ENCODE peak calls at places on chromosome 13, in seven cellular contexts. J, F, M, L, O, U and Y are unnamed samples.

GRCh38 chr13:113183450-113184129 is 24.9 kb downstream of the PCID2 start:
- DNase-seq in J (no peak), F (no peak), M (peak; percentile 43), L (no peak), O (no peak), U (no peak), Y (no peak)

GRCh38 chr13:19663416-19663979 is 30.0 kb downstream of the MPHOSPH8 start:
- DNase-seq in J (no peak), F (no peak), M (no peak), L (no peak), O (no peak), U (no peak), Y (no peak)

GRCh38 chr13:33610471-33611015 is 207.4 kb upstream of the RFC3 start:
- DNase-seq in J (peak; percentile 39), F (peak; percentile 46), M (no peak), L (no peak), O (no peak), U (peak; percentile 85), Y (no peak)

GRCh38 chr13:32048816-32049215 is 17.2 kb downstream of the FRY start:
- DNase-seq in J (no peak), F (peak; percentile 77), M (no peak), L (no peak), O (no peak), U (no peak), Y (no peak)

GRCh38 chr13:112446347-112446861 is 70.2 kb downstream of the SPACA7 start:
- DNase-seq in J (no peak), F (peak; percentile 16), M (no peak), L (no peak), O (no peak), U (no peak), Y (no peak)

GRCh38 chr13:48653074-48654054 is at the start of gene CYSLTR2:
- DNase-seq in J (no peak), F (peak; percentile 11), M (peak; percentile 34), L (no peak), O (peak; percentile 9), U (no peak), Y (no peak)

GRCh38 chr13:52845334-52845761 is 3.1 kb downstream of the PCDH8 start:
- DNase-seq in J (no peak), F (peak; percentile 9), M (no peak), L (peak; percentile 34), O (peak; percentile 47), U (no peak), Y (no peak)

GRCh38 chr13:101627556-101627943 is 175.1 kb downstream of the ITGBL1 start:
- DNase-seq in J (no peak), F (no peak), M (no peak), L (no peak), O (no peak), U (no peak), Y (no peak)

GRCh38 chr13:99004931-99005330 is 27.1 kb upstream of the DOCK9 start:
- DNase-seq in J (no peak), F (no peak), M (no peak), L (no peak), O (no peak), U (no peak), Y (no peak)

GRCh38 chr13:98838776-98839175 is 86.3 kb upstream of the SLC15A1 start:
- DNase-seq in J (no peak), F (no peak), M (no peak), L (no peak), O (no peak), U (no peak), Y (no peak)

GRCh38 chr13:27967203-27967735 is 1.8 kb downstream of the CDX2 start:
- DNase-seq in J (no peak), F (peak; percentile 72), M (no peak), L (no peak), O (no peak), U (no peak), Y (peak; percentile 42)

GRCh38 chr13:31209172-31209818 is 9.5 kb downstream of the B3GLCT start:
- DNase-seq in J (peak; percentile 78), F (no peak), M (no peak), L (no peak), O (peak; percentile 79), U (no peak), Y (no peak)

GRCh38 chr13:33183431-33184130 is 102.0 kb downstream of the STARD13 start:
- DNase-seq in J (no peak), F (no peak), M (peak; percentile 71), L (no peak), O (no peak), U (no peak), Y (no peak)

GRCh38 chr13:32837307-32837972 is 178.8 kb upstream of the KL start:
- DNase-seq in J (no peak), F (no peak), M (no peak), L (no peak), O (no peak), U (no peak), Y (no peak)

GRCh38 chr13:35388979-35389378 is 87.5 kb downstream of the MAB21L1 start:
- DNase-seq in J (no peak), F (no peak), M (peak; percentile 6), L (no peak), O (no peak), U (no peak), Y (no peak)

GRCh38 chr13:106513608-106514007 is 21.9 kb downstream of the EFNB2 start:
- DNase-seq in J (no peak), F (no peak), M (no peak), L (no peak), O (no peak), U (no peak), Y (no peak)

GRCh38 chr13:93755341-93755740 is 528.7 kb downstream of the GPC6 start:
- DNase-seq in J (no peak), F (no peak), M (no peak), L (no peak), O (no peak), U (no peak), Y (no peak)

GRCh38 chr13:43587376-43587775 is 199.4 kb downstream of the ENOX1 start:
- DNase-seq in J (no peak), F (no peak), M (no peak), L (no peak), O (no peak), U (no peak), Y (no peak)

GRCh38 chr13:105914637-105915036 is 620.8 kb downstream of the EFNB2 start:
- DNase-seq in J (no peak), F (no peak), M (peak; percentile 70), L (no peak), O (peak; percentile 42), U (no peak), Y (no peak)

GRCh38 chr13:98650376-98651107 is 73.6 kb upstream of the STK24 start:
- DNase-seq in J (no peak), F (peak; percentile 21), M (no peak), L (no peak), O (no peak), U (peak; percentile 37), Y (no peak)

GRCh38 chr13:20119960-20120359 is 40.9 kb downstream of the GJA3 start:
- DNase-seq in J (no peak), F (no peak), M (no peak), L (no peak), O (no peak), U (no peak), Y (no peak)

GRCh38 chr13:64709079-64709478 is 2521.1 kb downstream of the PCDH9 start:
- DNase-seq in J (no peak), F (no peak), M (no peak), L (no peak), O (no peak), U (no peak), Y (no peak)

GRCh38 chr13:110713981-110714797 is 689 bp downstream of the ING1 start:
- DNase-seq in J (peak; percentile 67), F (peak; percentile 79), M (peak; percentile 40), L (peak; percentile 35), O (peak; percentile 70), U (peak; percentile 63), Y (peak; percentile 70)

GRCh38 chr13:83232626-83233025 is 649.6 kb downstream of the SLITRK1 start:
- DNase-seq in J (no peak), F (no peak), M (no peak), L (no peak), O (no peak), U (no peak), Y (no peak)

GRCh38 chr13:113383089-113383488 is 19.2 kb upstream of the GRTP1 start:
- DNase-seq in J (no peak), F (no peak), M (no peak), L (no peak), O (no peak), U (no peak), Y (no peak)

GRCh38 chr13:72221276-72221962 is 354.4 kb upstream of the DACH1 start:
- DNase-seq in J (peak; percentile 57), F (peak; percentile 48), M (no peak), L (no peak), O (peak; percentile 22), U (peak; percentile 17), Y (peak; percentile 6)
- TF ChIP-seq CTCF in J (no peak), F (peak; percentile 92), M (peak; percentile 92), L (peak; percentile 72), O (peak; percentile 32), U (peak; percentile 42), Y (peak; percentile 33)

DNA sequence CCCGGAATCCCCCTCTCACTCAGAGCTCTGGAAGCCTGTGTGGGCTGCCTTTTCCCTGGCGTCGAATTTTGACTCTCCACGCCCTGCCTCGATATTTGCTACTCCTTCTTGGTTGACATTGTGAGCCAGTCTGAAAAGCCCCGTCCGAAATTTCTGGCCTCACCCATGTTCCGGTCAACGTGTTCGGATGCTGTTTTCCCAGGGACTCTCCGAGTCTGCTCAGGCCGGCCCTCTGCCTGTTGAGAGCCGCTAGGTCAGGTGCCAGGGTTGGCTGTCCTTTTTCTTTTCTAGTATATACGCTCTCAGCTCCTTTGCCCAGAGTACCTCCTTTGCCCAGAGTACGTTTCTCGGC is 6.8 kb upstream of the DGKH start:
- DNase-seq in J (peak; percentile 72), F (peak; percentile 5), M (peak; percentile 70), L (peak; percentile 37), O (peak; percentile 73), U (peak; percentile 56), Y (peak; percentile 81)
- TF ChIP-seq CTCF in J (no peak), F (no peak), M (peak; percentile 80), L (peak; percentile 51), O (peak; percentile 66), U (peak; percentile 47), Y (peak; percentile 36)

DNA sequence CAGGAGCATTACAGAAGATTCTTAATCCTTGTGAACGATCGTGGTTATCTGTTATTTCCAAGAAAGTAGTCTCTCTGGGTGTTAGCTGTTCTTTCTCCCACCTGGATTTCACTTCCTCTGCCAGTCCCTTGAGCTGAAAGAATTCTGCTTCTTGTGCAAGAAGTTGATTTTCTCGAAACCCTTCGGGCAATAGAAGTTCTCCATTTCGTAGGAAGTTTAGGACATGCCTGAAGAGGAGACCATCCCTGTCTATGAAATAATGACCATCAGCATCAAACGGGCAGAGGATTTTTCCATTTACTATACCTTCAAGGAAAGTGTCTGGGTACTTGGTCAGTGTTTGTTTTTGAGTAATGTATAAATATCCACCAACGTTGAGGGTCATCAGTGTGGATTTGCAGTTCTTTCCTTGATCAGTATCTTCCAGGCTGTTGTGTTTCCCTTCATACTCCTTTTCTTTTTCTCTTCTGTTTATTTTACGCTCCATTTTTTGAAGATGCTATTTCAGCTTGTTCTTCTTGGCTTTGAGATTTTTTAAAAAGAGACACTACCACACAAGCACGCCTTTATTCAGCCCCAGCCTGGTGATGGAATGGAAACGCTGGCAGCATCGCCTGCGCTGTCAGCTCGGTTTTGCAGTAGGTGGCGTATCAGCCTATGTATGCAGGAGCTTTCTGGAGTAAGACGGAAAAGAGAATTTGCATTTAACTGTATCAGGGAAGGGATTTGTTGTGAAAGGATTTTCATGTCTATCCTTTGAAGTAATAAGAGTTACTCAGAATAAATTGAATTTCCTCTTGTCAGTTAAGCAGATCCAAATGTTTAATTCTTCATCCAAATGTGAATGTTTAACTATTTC is 6.5 kb downstream of the KCTD4 start:
- DNase-seq in J (peak; percentile 50), F (no peak), M (peak; percentile 43), L (no peak), O (no peak), U (no peak), Y (no peak)
- TF ChIP-seq CTCF in J (no peak), F (no peak), M (peak; percentile 79), L (no peak), O (peak; percentile 73), U (peak; percentile 32), Y (no peak)

GRCh38 chr13:39676315-39676876 is 20.9 kb downstream of the COG6 start:
- DNase-seq in J (peak; percentile 46), F (peak; percentile 66), M (peak; percentile 35), L (no peak), O (peak; percentile 60), U (no peak), Y (peak; percentile 5)
- TF ChIP-seq CTCF in J (no peak), F (no peak), M (peak; percentile 23), L (peak; percentile 57), O (peak; percentile 48), U (peak; percentile 55), Y (peak; percentile 15)